ENCODE peak calls at places on chromosome 12, in ten cellular contexts. One of them, this sample, is unnamed.

GRCh38 chr12:62581288-62582064 is 114.8 kb downstream of the MON2 start:
- DNase-seq in BJ: no peak
- DNase-seq in cardiac muscle cell: peak; percentile 43
- DNase-seq in cardiac fibroblast: peak; percentile 77
- DNase-seq in GM10248: peak; percentile 48
- DNase-seq in IMR-90: peak; percentile 73
- DNase-seq in Calu3: no peak
- DNase-seq in fibroblast of pulmonary artery: peak; percentile 81
- DNase-seq in body of pancreas: no peak
- DNase-seq in dorsolateral prefrontal cortex: no peak
- DNase-seq in this sample: peak; percentile 64

GRCh38 chr12:123398918-123399617 is 15.1 kb downstream of the KMT5A start:
- DNase-seq in BJ: no peak
- DNase-seq in cardiac muscle cell: no peak
- DNase-seq in cardiac fibroblast: no peak
- DNase-seq in GM10248: no peak
- DNase-seq in IMR-90: no peak
- DNase-seq in Calu3: no peak
- DNase-seq in fibroblast of pulmonary artery: no peak
- DNase-seq in body of pancreas: no peak
- DNase-seq in dorsolateral prefrontal cortex: peak; percentile 48
- DNase-seq in this sample: no peak

GRCh38 chr12:55728185-55728931 is 451 bp downstream of the CD63 start:
- DNase-seq in BJ: no peak
- DNase-seq in cardiac muscle cell: peak; percentile 74
- DNase-seq in cardiac fibroblast: peak; percentile 56
- DNase-seq in GM10248: peak; percentile 32
- DNase-seq in IMR-90: peak; percentile 53
- DNase-seq in Calu3: peak; percentile 79
- DNase-seq in fibroblast of pulmonary artery: peak; percentile 69
- DNase-seq in body of pancreas: peak; percentile 87
- DNase-seq in dorsolateral prefrontal cortex: peak; percentile 55
- DNase-seq in this sample: peak; percentile 27

GRCh38 chr12:109301643-109302176 is 7.4 kb downstream of the FOXN4 start:
- DNase-seq in BJ: no peak
- DNase-seq in cardiac muscle cell: no peak
- DNase-seq in cardiac fibroblast: no peak
- DNase-seq in GM10248: no peak
- DNase-seq in IMR-90: no peak
- DNase-seq in Calu3: no peak
- DNase-seq in fibroblast of pulmonary artery: no peak
- DNase-seq in body of pancreas: no peak
- DNase-seq in dorsolateral prefrontal cortex: no peak
- DNase-seq in this sample: no peak

GRCh38 chr12:96225994-96226399 is 31.8 kb downstream of the ELK3 start:
- DNase-seq in BJ: no peak
- DNase-seq in cardiac muscle cell: no peak
- DNase-seq in cardiac fibroblast: no peak
- DNase-seq in GM10248: no peak
- DNase-seq in IMR-90: no peak
- DNase-seq in Calu3: no peak
- DNase-seq in fibroblast of pulmonary artery: peak; percentile 40
- DNase-seq in body of pancreas: no peak
- DNase-seq in dorsolateral prefrontal cortex: no peak
- DNase-seq in this sample: no peak

GRCh38 chr12:30806989-30807694 is 52.4 kb upstream of the CAPRIN2 start:
- DNase-seq in BJ: no peak
- DNase-seq in cardiac muscle cell: peak; percentile 76
- DNase-seq in cardiac fibroblast: peak; percentile 88
- DNase-seq in GM10248: no peak
- DNase-seq in IMR-90: peak; percentile 76
- DNase-seq in Calu3: peak; percentile 42
- DNase-seq in fibroblast of pulmonary artery: peak; percentile 90
- DNase-seq in body of pancreas: peak; percentile 65
- DNase-seq in dorsolateral prefrontal cortex: peak; percentile 45
- DNase-seq in this sample: peak; percentile 63

GRCh38 chr12:24482044-24482443 is 466.9 kb downstream of the BCAT1 start:
- DNase-seq in BJ: no peak
- DNase-seq in cardiac muscle cell: no peak
- DNase-seq in cardiac fibroblast: no peak
- DNase-seq in GM10248: no peak
- DNase-seq in IMR-90: no peak
- DNase-seq in Calu3: no peak
- DNase-seq in fibroblast of pulmonary artery: no peak
- DNase-seq in body of pancreas: no peak
- DNase-seq in dorsolateral prefrontal cortex: no peak
- DNase-seq in this sample: no peak

GRCh38 chr12:120971299-120972180 is 6.8 kb upstream of the HNF1A start:
- DNase-seq in BJ: peak; percentile 5
- DNase-seq in cardiac muscle cell: peak; percentile 66
- DNase-seq in cardiac fibroblast: peak; percentile 72
- DNase-seq in GM10248: peak; percentile 80
- DNase-seq in IMR-90: peak; percentile 63
- DNase-seq in Calu3: no peak
- DNase-seq in fibroblast of pulmonary artery: peak; percentile 79
- DNase-seq in body of pancreas: no peak
- DNase-seq in dorsolateral prefrontal cortex: peak; percentile 11
- DNase-seq in this sample: peak; percentile 64

DNA sequence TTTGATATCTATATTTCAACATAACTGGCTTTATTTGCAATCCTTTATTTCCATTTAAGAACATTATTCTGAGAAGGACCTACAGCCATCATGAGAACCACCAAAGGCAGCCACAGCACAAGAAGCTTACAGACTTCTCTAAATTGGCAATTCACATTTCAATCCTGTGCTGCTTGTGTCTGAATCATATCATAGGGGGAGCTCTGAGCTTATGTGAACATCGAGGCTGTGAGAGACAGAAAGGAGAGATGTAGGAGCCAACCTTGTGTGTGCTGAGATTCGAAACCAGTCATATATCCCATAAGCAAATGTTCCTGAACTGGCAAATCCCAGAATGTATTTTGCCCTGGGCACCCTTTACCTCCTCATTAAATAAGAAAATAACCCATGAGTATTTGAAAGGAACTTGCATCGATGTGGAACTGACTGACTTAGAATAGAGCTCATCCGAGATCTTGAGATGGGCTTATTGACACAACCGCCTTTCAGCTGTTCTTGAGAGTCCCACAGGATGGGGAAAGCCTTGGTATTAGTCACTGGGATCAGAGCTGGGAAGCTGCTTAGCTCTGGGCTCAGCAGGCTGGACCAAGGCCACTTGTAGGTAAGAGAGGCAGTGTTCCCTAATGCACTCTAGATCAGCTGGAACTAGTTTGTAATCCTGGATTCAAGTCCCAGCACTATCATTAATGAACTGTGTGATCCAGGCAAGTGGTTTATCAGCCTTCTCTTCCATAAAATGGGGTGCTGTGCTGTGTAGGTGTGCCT is 329.8 kb downstream of the CACNA1C start:
- DNase-seq in BJ: no peak
- DNase-seq in cardiac muscle cell: no peak
- DNase-seq in cardiac fibroblast: peak; percentile 21
- DNase-seq in GM10248: no peak
- DNase-seq in IMR-90: peak; percentile 51
- DNase-seq in Calu3: no peak
- DNase-seq in fibroblast of pulmonary artery: no peak
- DNase-seq in body of pancreas: no peak
- DNase-seq in dorsolateral prefrontal cortex: no peak
- DNase-seq in this sample: no peak
- TF ChIP-seq CTCF in BJ: no peak
- TF ChIP-seq CTCF in cardiac muscle cell: peak; percentile 7
- TF ChIP-seq CTCF in cardiac fibroblast: no peak
- TF ChIP-seq CTCF in GM10248: peak; percentile 25
- TF ChIP-seq CTCF in IMR-90: peak; percentile 18
- TF ChIP-seq CTCF in Calu3: no peak
- TF ChIP-seq CTCF in fibroblast of pulmonary artery: no peak
- TF ChIP-seq CTCF in body of pancreas: no peak
- TF ChIP-seq CTCF in dorsolateral prefrontal cortex: no peak
- TF ChIP-seq CTCF in this sample: no peak

DNA sequence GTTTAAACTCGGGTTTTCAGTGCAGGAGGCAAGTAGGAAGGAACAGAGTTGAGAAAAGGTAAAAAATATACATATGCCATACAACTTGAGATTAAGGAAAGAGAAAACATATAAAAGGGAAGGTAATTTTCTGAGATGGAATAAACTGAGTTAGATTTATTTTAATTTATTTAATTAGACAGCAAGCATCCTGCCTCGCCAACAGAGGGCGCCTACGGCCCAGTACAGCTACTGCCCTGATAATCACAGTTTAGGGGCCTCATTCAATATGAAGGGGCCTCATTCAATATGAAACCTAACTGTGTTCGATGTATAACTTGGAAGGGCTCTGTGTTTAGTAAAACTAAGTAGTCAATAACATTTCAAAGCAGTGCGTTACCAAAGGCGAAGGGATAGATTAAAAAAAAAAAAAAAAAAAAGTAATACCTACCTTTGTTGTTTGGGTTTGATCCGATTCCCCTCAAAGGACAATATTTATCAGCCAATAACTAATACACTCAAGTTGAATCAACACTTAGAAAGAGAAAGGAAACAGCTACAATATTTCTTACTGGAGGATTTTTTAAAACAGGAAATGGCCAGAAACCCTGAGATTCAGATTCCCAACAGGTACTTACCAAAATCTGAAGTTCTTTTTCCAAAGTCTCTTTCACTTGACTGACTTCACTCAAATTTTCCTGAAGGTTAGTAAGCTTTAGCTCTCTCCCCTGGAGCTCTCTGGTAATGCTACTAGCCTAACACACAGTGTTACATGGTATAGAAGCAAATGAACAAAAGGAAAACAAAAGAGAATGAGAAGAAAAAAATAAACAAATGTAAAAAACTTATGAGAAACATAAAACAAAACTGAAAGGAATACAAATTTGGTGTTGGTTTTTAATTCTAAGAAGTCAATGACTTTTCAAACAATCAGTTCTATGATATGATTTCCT is 70.0 kb upstream of the VPS33A start:
- DNase-seq in BJ: no peak
- DNase-seq in cardiac muscle cell: peak; percentile 41
- DNase-seq in cardiac fibroblast: peak; percentile 52
- DNase-seq in GM10248: peak; percentile 43
- DNase-seq in IMR-90: peak; percentile 34
- DNase-seq in Calu3: peak; percentile 57
- DNase-seq in fibroblast of pulmonary artery: peak; percentile 63
- DNase-seq in body of pancreas: peak; percentile 19
- DNase-seq in dorsolateral prefrontal cortex: no peak
- DNase-seq in this sample: no peak
- TF ChIP-seq CTCF in BJ: peak; percentile 79
- TF ChIP-seq CTCF in cardiac muscle cell: peak; percentile 78
- TF ChIP-seq CTCF in cardiac fibroblast: peak; percentile 74
- TF ChIP-seq CTCF in GM10248: peak; percentile 65
- TF ChIP-seq CTCF in IMR-90: peak; percentile 72
- TF ChIP-seq CTCF in Calu3: peak; percentile 70
- TF ChIP-seq CTCF in fibroblast of pulmonary artery: peak; percentile 83
- TF ChIP-seq CTCF in body of pancreas: no peak
- TF ChIP-seq CTCF in dorsolateral prefrontal cortex: peak; percentile 32
- TF ChIP-seq CTCF in this sample: peak; percentile 85

GRCh38 chr12:76244298-76244697 is 103.9 kb downstream of the BBS10 start:
- DNase-seq in BJ: no peak
- DNase-seq in cardiac muscle cell: no peak
- DNase-seq in cardiac fibroblast: no peak
- DNase-seq in GM10248: no peak
- DNase-seq in IMR-90: no peak
- DNase-seq in Calu3: no peak
- DNase-seq in fibroblast of pulmonary artery: no peak
- DNase-seq in body of pancreas: no peak
- DNase-seq in dorsolateral prefrontal cortex: no peak
- DNase-seq in this sample: no peak

GRCh38 chr12:76242813-76243540 is 105.2 kb downstream of the BBS10 start:
- DNase-seq in BJ: no peak
- DNase-seq in cardiac muscle cell: no peak
- DNase-seq in cardiac fibroblast: peak; percentile 65
- DNase-seq in GM10248: no peak
- DNase-seq in IMR-90: peak; percentile 75
- DNase-seq in Calu3: no peak
- DNase-seq in fibroblast of pulmonary artery: no peak
- DNase-seq in body of pancreas: no peak
- DNase-seq in dorsolateral prefrontal cortex: no peak
- DNase-seq in this sample: peak; percentile 60

GRCh38 chr12:76238688-76239087 is 109.5 kb downstream of the BBS10 start:
- DNase-seq in BJ: no peak
- DNase-seq in cardiac muscle cell: no peak
- DNase-seq in cardiac fibroblast: no peak
- DNase-seq in GM10248: no peak
- DNase-seq in IMR-90: no peak
- DNase-seq in Calu3: no peak
- DNase-seq in fibroblast of pulmonary artery: no peak
- DNase-seq in body of pancreas: no peak
- DNase-seq in dorsolateral prefrontal cortex: no peak
- DNase-seq in this sample: no peak

GRCh38 chr12:76240281-76240680 is 107.9 kb downstream of the BBS10 start:
- DNase-seq in BJ: no peak
- DNase-seq in cardiac muscle cell: no peak
- DNase-seq in cardiac fibroblast: no peak
- DNase-seq in GM10248: no peak
- DNase-seq in IMR-90: no peak
- DNase-seq in Calu3: no peak
- DNase-seq in fibroblast of pulmonary artery: no peak
- DNase-seq in body of pancreas: no peak
- DNase-seq in dorsolateral prefrontal cortex: no peak
- DNase-seq in this sample: no peak

GRCh38 chr12:76241371-76241770 is 106.8 kb downstream of the BBS10 start:
- DNase-seq in BJ: no peak
- DNase-seq in cardiac muscle cell: no peak
- DNase-seq in cardiac fibroblast: no peak
- DNase-seq in GM10248: no peak
- DNase-seq in IMR-90: peak; percentile 48
- DNase-seq in Calu3: no peak
- DNase-seq in fibroblast of pulmonary artery: no peak
- DNase-seq in body of pancreas: no peak
- DNase-seq in dorsolateral prefrontal cortex: no peak
- DNase-seq in this sample: no peak
- TF ChIP-seq CTCF in BJ: peak; percentile 11
- TF ChIP-seq CTCF in cardiac muscle cell: no peak
- TF ChIP-seq CTCF in cardiac fibroblast: no peak
- TF ChIP-seq CTCF in GM10248: no peak
- TF ChIP-seq CTCF in IMR-90: peak; percentile 18
- TF ChIP-seq CTCF in Calu3: no peak
- TF ChIP-seq CTCF in fibroblast of pulmonary artery: no peak
- TF ChIP-seq CTCF in body of pancreas: no peak
- TF ChIP-seq CTCF in dorsolateral prefrontal cortex: no peak
- TF ChIP-seq CTCF in this sample: no peak

GRCh38 chr12:115859231-115859630 is 418.3 kb downstream of the MED13L start:
- DNase-seq in BJ: no peak
- DNase-seq in cardiac muscle cell: no peak
- DNase-seq in cardiac fibroblast: no peak
- DNase-seq in GM10248: no peak
- DNase-seq in IMR-90: no peak
- DNase-seq in Calu3: no peak
- DNase-seq in fibroblast of pulmonary artery: no peak
- DNase-seq in body of pancreas: no peak
- DNase-seq in dorsolateral prefrontal cortex: no peak
- DNase-seq in this sample: no peak

GRCh38 chr12:115860619-115861018 is 416.9 kb downstream of the MED13L start:
- DNase-seq in BJ: no peak
- DNase-seq in cardiac muscle cell: no peak
- DNase-seq in cardiac fibroblast: no peak
- DNase-seq in GM10248: no peak
- DNase-seq in IMR-90: no peak
- DNase-seq in Calu3: no peak
- DNase-seq in fibroblast of pulmonary artery: no peak
- DNase-seq in body of pancreas: no peak
- DNase-seq in dorsolateral prefrontal cortex: no peak
- DNase-seq in this sample: no peak

GRCh38 chr12:115857923-115858322 is 419.6 kb downstream of the MED13L start:
- DNase-seq in BJ: no peak
- DNase-seq in cardiac muscle cell: no peak
- DNase-seq in cardiac fibroblast: no peak
- DNase-seq in GM10248: no peak
- DNase-seq in IMR-90: no peak
- DNase-seq in Calu3: no peak
- DNase-seq in fibroblast of pulmonary artery: no peak
- DNase-seq in body of pancreas: peak; percentile 23
- DNase-seq in dorsolateral prefrontal cortex: no peak
- DNase-seq in this sample: no peak

GRCh38 chr12:115852054-115852453 is 425.4 kb downstream of the MED13L start:
- DNase-seq in BJ: no peak
- DNase-seq in cardiac muscle cell: no peak
- DNase-seq in cardiac fibroblast: no peak
- DNase-seq in GM10248: no peak
- DNase-seq in IMR-90: no peak
- DNase-seq in Calu3: no peak
- DNase-seq in fibroblast of pulmonary artery: no peak
- DNase-seq in body of pancreas: no peak
- DNase-seq in dorsolateral prefrontal cortex: no peak
- DNase-seq in this sample: no peak

DNA sequence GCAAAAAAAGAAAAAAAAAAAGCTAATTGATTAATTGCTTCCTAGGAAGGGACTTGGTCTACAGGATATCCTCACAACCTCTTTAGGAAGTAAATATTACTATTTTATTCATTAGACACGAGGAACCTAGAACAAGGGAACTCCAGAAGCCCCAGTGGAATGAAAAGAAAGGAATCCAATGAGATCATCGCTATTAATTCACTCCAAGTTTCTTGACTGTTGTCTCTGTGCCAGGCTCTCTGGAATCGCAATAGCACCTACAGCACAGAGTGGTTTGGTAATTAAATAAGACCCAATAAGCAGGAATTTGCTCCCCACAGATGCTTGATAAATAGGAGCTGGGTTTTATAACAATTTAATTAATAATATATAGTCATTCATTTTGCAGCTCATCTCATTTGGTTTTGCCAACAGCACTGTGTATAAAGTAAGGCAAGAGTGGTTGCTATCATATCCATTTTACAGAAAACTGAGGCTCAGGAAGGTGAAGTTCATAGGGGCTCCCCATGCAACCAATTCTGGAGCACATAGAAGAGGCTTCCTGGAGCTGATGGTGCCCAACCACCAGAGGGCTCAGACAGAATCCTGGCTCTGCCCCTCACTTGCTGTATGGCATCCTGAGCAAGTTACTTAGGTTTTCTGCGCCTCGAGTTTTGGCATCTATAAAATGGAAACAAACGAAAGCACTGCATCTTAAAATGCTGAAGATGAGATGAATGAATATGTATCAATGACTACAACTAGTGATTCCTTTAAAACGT is 420.2 kb downstream of the MED13L start:
- DNase-seq in BJ: no peak
- DNase-seq in cardiac muscle cell: no peak
- DNase-seq in cardiac fibroblast: no peak
- DNase-seq in GM10248: no peak
- DNase-seq in IMR-90: no peak
- DNase-seq in Calu3: peak; percentile 25
- DNase-seq in fibroblast of pulmonary artery: no peak
- DNase-seq in body of pancreas: no peak
- DNase-seq in dorsolateral prefrontal cortex: no peak
- DNase-seq in this sample: no peak
- TF ChIP-seq CTCF in BJ: peak; percentile 30
- TF ChIP-seq CTCF in cardiac muscle cell: peak; percentile 3
- TF ChIP-seq CTCF in cardiac fibroblast: peak; percentile 7
- TF ChIP-seq CTCF in GM10248: no peak
- TF ChIP-seq CTCF in IMR-90: no peak
- TF ChIP-seq CTCF in Calu3: no peak
- TF ChIP-seq CTCF in fibroblast of pulmonary artery: peak; percentile 1
- TF ChIP-seq CTCF in body of pancreas: no peak
- TF ChIP-seq CTCF in dorsolateral prefrontal cortex: no peak
- TF ChIP-seq CTCF in this sample: peak; percentile 46